ENCODE peak calls at places on chromosome 19, in seven cellular contexts. Z, J, C, P, S, O and M are unnamed samples.

GRCh38 chr19:49019242-49019932 is 2.5 kb upstream of the LHB start:
- DNase-seq in Z (peak; percentile 94), J (peak; percentile 25), C (peak; percentile 88), P (peak; percentile 69), S (peak; percentile 18), O (peak; percentile 35), M (no peak)

GRCh38 chr19:12783849-12784393 is 7.4 kb upstream of the JUNB start:
- DNase-seq in Z (peak; percentile 54), J (no peak), C (peak; percentile 82), P (peak; percentile 63), S (no peak), O (peak; percentile 50), M (no peak)

GRCh38 chr19:44517146-44517545 is 12.3 kb downstream of the CEACAM20 start:
- DNase-seq in Z (no peak), J (no peak), C (no peak), P (no peak), S (no peak), O (no peak), M (no peak)

GRCh38 chr19:19599190-19599535 is 19.3 kb downstream of the PBX4 start:
- DNase-seq in Z (no peak), J (no peak), C (no peak), P (no peak), S (no peak), O (no peak), M (no peak)

GRCh38 chr19:17347361-17347760 is 10.0 kb downstream of the GTPBP3 start:
- DNase-seq in Z (no peak), J (no peak), C (no peak), P (no peak), S (no peak), O (peak; percentile 34), M (no peak)

GRCh38 chr19:10508707-10509106 is 5.6 kb upstream of the KEAP1 start:
- DNase-seq in Z (no peak), J (no peak), C (no peak), P (no peak), S (no peak), O (no peak), M (no peak)

GRCh38 chr19:35562776-35563175 is 682 bp downstream of the ATP4A start:
- DNase-seq in Z (no peak), J (no peak), C (no peak), P (no peak), S (no peak), O (no peak), M (no peak)

GRCh38 chr19:15323496-15324235 is 8.7 kb downstream of the BRD4 start:
- DNase-seq in Z (no peak), J (peak; percentile 44), C (peak; percentile 68), P (peak; percentile 45), S (peak; percentile 76), O (peak; percentile 29), M (no peak)

GRCh38 chr19:6602729-6603114 is 11.8 kb upstream of the CD70 start:
- DNase-seq in Z (no peak), J (no peak), C (no peak), P (no peak), S (peak; percentile 5), O (no peak), M (no peak)

GRCh38 chr19:53951436-53951835 is 11.3 kb upstream of the CACNG8 start:
- DNase-seq in Z (no peak), J (no peak), C (no peak), P (no peak), S (no peak), O (no peak), M (no peak)

GRCh38 chr19:1747285-1748114 is 5.8 kb upstream of the ONECUT3 start:
- DNase-seq in Z (peak; percentile 91), J (no peak), C (no peak), P (no peak), S (peak; percentile 65), O (no peak), M (peak; percentile 10)

GRCh38 chr19:11208526-11209471 is 11.5 kb upstream of the KANK2 start:
- DNase-seq in Z (no peak), J (no peak), C (no peak), P (no peak), S (peak; percentile 26), O (no peak), M (no peak)

GRCh38 chr19:35276706-35277281 is 5.5 kb upstream of the HAMP start:
- DNase-seq in Z (no peak), J (no peak), C (no peak), P (no peak), S (no peak), O (no peak), M (no peak)

GRCh38 chr19:28494466-28494865 is 718.5 kb downstream of the UQCRFS1 start:
- DNase-seq in Z (no peak), J (no peak), C (no peak), P (no peak), S (no peak), O (no peak), M (no peak)

GRCh38 chr19:53969366-53969765 is 6.6 kb downstream of the CACNG8 start:
- DNase-seq in Z (no peak), J (no peak), C (no peak), P (no peak), S (no peak), O (no peak), M (no peak)

GRCh38 chr19:55088021-55088451 is 12.4 kb downstream of the EPS8L1 start:
- DNase-seq in Z (peak; percentile 60), J (no peak), C (peak; percentile 46), P (no peak), S (no peak), O (no peak), M (no peak)

GRCh38 chr19:54473071-54473941 is at the start of gene CDC42EP5:
- DNase-seq in Z (peak; percentile 61), J (peak; percentile 73), C (peak; percentile 86), P (peak; percentile 76), S (peak; percentile 90), O (peak; percentile 77), M (peak; percentile 57)

GRCh38 chr19:13952154-13953020 is at the start of gene DCAF15:
- DNase-seq in Z (peak; percentile 99), J (peak; percentile 100), C (peak; percentile 99), P (peak; percentile 99), S (peak; percentile 100), O (peak; percentile 99), M (peak; percentile 98)

GRCh38 chr19:13951043-13951442 is 1.3 kb upstream of the DCAF15 start:
- DNase-seq in Z (no peak), J (no peak), C (no peak), P (no peak), S (no peak), O (no peak), M (no peak)

GRCh38 chr19:13951799-13952153 is 533 bp upstream of the DCAF15 start:
- DNase-seq in Z (no peak), J (no peak), C (no peak), P (no peak), S (no peak), O (no peak), M (no peak)

GRCh38 chr19:13954185-13954584 is 1.9 kb downstream of the DCAF15 start:
- DNase-seq in Z (no peak), J (no peak), C (peak; percentile 48), P (no peak), S (no peak), O (no peak), M (no peak)

DNA sequence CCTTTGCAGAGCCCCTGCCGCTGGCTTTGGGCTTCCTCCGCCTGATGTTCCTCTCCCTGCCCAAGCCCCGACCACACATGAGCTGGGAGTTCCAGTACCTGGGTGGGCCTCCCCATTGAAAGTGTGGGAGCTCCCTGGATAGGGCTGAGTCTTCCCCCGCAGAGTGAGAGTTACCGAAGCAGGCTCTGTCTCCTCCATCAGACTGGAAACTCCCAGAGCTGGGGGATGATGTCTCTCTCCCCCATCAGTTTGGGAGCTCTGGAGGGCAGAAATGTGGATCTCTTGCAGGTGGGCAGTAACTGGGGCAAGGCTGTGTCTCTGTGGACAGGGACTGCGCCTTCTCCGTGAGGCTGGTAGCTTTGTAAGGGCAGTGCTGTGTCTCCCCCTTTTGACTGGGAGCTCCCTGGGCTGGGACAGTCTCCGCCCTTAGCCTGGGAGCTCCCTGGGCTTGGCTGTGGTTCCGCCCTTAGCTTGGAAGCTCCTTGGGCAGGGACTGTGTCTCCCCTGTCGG is 767 bp downstream of the DCAF15 start:
- DNase-seq in Z (peak; percentile 70), J (no peak), C (peak; percentile 75), P (no peak), S (peak; percentile 74), O (no peak), M (no peak)
- TF ChIP-seq CTCF in Z (no peak), J (no peak), C (no peak), P (no peak), S (peak; percentile 39), O (no peak), M (peak; percentile 35)

DNA sequence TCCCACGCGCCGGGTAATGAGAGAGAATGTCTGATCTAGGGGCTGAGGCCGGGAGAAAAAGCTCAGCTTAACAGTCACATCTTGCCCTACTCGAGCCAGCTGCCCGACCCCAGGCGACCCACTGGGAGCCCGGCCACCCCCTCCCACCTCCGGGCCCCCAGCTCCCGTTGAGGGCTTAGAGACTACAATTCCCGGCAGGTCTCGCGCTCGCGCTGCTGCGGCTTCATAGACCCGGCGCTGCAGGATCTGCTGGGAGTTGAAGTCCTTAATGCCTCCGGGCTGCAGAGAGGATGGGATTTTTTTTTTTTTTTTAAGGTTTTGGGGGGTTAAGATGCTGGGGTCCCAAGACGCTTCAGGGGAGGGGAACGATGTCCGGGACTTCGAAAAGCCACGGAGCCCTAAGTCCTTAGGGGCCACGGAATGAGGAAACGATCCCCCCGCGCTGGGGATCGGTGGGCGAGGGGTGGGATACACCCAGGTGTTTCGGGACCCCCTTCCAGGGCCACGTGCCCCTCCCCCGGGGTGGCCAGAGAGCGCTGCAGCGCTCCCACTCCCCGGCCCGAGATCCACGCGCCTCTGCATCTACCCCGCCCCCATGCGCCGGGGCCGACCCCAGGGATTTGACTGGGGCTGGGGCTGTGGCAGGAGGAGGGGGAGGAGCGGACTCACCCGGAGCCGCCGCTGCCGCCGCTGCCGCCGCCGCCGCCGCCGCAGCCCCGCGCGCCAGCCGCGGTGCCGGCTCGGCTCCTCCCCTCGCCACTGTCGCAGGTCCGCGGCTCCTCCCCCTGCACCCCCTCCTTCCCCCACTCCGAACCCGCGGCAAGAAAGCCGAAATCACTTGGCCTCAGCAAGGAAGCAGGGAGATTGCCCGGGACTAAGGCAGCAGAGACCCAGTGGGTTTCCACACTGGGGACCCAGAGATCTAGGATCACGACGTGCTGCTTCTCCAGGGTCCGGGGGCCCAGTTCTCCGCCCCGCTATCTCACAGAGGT is at the start of gene SYT3:
- DNase-seq in Z (peak; percentile 88), J (no peak), C (no peak), P (peak; percentile 50), S (peak; percentile 29), O (peak; percentile 17), M (no peak)
- H3K4me3 ChIP-seq in Z (peak within 1 kb of the TSS; percentile 74), J (no peak within 1 kb of the TSS), C (no peak within 1 kb of the TSS), P (peak within 1 kb of the TSS; percentile 52), S (peak within 1 kb of the TSS; percentile 33), O (peak within 1 kb of the TSS; percentile 32), M (peak within 1 kb of the TSS; percentile 53)

DNA sequence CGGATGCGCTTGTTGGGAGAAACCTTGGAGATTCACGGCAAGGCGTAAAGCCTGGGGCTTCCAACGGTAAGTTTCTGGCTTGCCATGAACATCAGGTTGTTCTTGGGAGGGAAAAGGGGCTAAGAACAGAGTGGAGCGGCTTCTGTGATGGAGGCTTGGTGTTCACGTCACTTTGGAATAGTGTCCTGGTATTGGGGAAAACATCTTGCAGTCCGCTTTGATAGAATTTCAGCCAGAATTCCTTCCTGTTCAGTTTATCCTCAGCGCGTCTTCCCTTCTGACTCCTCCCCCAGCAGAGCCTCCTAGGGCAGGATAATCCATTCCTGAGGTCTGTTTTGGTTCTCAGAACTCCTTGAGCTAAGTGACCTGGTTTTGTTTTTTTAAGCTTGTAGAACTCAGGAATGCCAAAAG is 2.0 kb downstream of the KCTD15 start:
- DNase-seq in Z (no peak), J (no peak), C (no peak), P (no peak), S (peak; percentile 33), O (no peak), M (no peak)
- TF ChIP-seq CTCF in Z (no peak), J (no peak), C (no peak), P (no peak), S (no peak), O (no peak), M (no peak)

GRCh38 chr19:32870981-32871451 is 1.4 kb upstream of the SLC7A9 start:
- DNase-seq in Z (no peak), J (no peak), C (no peak), P (no peak), S (no peak), O (no peak), M (no peak)
- H3K4me3 ChIP-seq in Z (no peak overlapping the region), J (no peak overlapping the region), C (no peak overlapping the region), P (no peak overlapping the region), S (no peak overlapping the region), O (no peak overlapping the region), M (no peak overlapping the region)